ENCODE peak calls at places on chromosomes 7 and 10, in nine cellular contexts. One of them, this sample, is unnamed.

GRCh38 chr7:151432658-151433521 is 7.1 kb downstream of the CRYGN start:
- DNase-seq in upper lobe of right lung: peak
- DNase-seq in RWPE1: no peak
- DNase-seq in BE2C: no peak
- DNase-seq in EL: no peak
- DNase-seq in H9: no peak
- DNase-seq in activated T-helper 1 cell treated with anti-CD3 and anti-CD28 coated beads, Interleukin-2, amount 50 U/mL, for 16 hours: peak
- DNase-seq in effector memory CD8-positive, alpha-beta T cell: peak
- DNase-seq in aorta: no peak
- DNase-seq in this sample: no peak

GRCh38 chr10:132326925-132327324 is 5.1 kb upstream of the LRRC27 start:
- DNase-seq in upper lobe of right lung: no peak
- DNase-seq in RWPE1: no peak
- DNase-seq in BE2C: no peak
- DNase-seq in EL: no peak
- DNase-seq in H9: no peak
- DNase-seq in activated T-helper 1 cell treated with anti-CD3 and anti-CD28 coated beads, Interleukin-2, amount 50 U/mL, for 16 hours: no peak
- DNase-seq in effector memory CD8-positive, alpha-beta T cell: no peak
- DNase-seq in aorta: no peak
- DNase-seq in this sample: no peak

GRCh38 chr7:88013981-88014380 is 79.9 kb downstream of the ADAM22 start:
- DNase-seq in upper lobe of right lung: no peak
- DNase-seq in RWPE1: no peak
- DNase-seq in BE2C: no peak
- DNase-seq in EL: no peak
- DNase-seq in H9: no peak
- DNase-seq in activated T-helper 1 cell treated with anti-CD3 and anti-CD28 coated beads, Interleukin-2, amount 50 U/mL, for 16 hours: no peak
- DNase-seq in effector memory CD8-positive, alpha-beta T cell: no peak
- DNase-seq in aorta: no peak
- DNase-seq in this sample: no peak

GRCh38 chr7:129514683-129515082 is 12.4 kb downstream of the SMKR1 start:
- DNase-seq in upper lobe of right lung: no peak
- DNase-seq in RWPE1: no peak
- DNase-seq in BE2C: no peak
- DNase-seq in EL: peak
- DNase-seq in H9: no peak
- DNase-seq in activated T-helper 1 cell treated with anti-CD3 and anti-CD28 coated beads, Interleukin-2, amount 50 U/mL, for 16 hours: no peak
- DNase-seq in effector memory CD8-positive, alpha-beta T cell: no peak
- DNase-seq in aorta: no peak
- DNase-seq in this sample: peak

GRCh38 chr10:10587744-10588393 is 429.8 kb upstream of the CELF2 start:
- DNase-seq in upper lobe of right lung: no peak
- DNase-seq in RWPE1: no peak
- DNase-seq in BE2C: no peak
- DNase-seq in EL: no peak
- DNase-seq in H9: no peak
- DNase-seq in activated T-helper 1 cell treated with anti-CD3 and anti-CD28 coated beads, Interleukin-2, amount 50 U/mL, for 16 hours: no peak
- DNase-seq in effector memory CD8-positive, alpha-beta T cell: no peak
- DNase-seq in aorta: no peak
- DNase-seq in this sample: no peak

GRCh38 chr7:112254709-112255387 is 48.4 kb downstream of the ZNF277 start:
- DNase-seq in upper lobe of right lung: no peak
- DNase-seq in RWPE1: no peak
- DNase-seq in BE2C: no peak
- DNase-seq in EL: no peak
- DNase-seq in H9: no peak
- DNase-seq in activated T-helper 1 cell treated with anti-CD3 and anti-CD28 coated beads, Interleukin-2, amount 50 U/mL, for 16 hours: no peak
- DNase-seq in effector memory CD8-positive, alpha-beta T cell: no peak
- DNase-seq in aorta: no peak
- DNase-seq in this sample: no peak

GRCh38 chr10:71999360-72000072 is 35.3 kb downstream of the CHST3 start:
- DNase-seq in upper lobe of right lung: no peak
- DNase-seq in RWPE1: no peak
- DNase-seq in BE2C: peak
- DNase-seq in EL: peak
- DNase-seq in H9: no peak
- DNase-seq in activated T-helper 1 cell treated with anti-CD3 and anti-CD28 coated beads, Interleukin-2, amount 50 U/mL, for 16 hours: no peak
- DNase-seq in effector memory CD8-positive, alpha-beta T cell: no peak
- DNase-seq in aorta: peak
- DNase-seq in this sample: peak

GRCh38 chr10:80454526-80455460 is 683 bp downstream of the TSPAN14 start:
- DNase-seq in upper lobe of right lung: peak
- DNase-seq in RWPE1: no peak
- DNase-seq in BE2C: peak
- DNase-seq in EL: no peak
- DNase-seq in H9: peak
- DNase-seq in activated T-helper 1 cell treated with anti-CD3 and anti-CD28 coated beads, Interleukin-2, amount 50 U/mL, for 16 hours: no peak
- DNase-seq in effector memory CD8-positive, alpha-beta T cell: no peak
- DNase-seq in aorta: peak
- DNase-seq in this sample: peak

GRCh38 chr7:100825215-100825671 is 2.1 kb downstream of the EPHB4 start:
- DNase-seq in upper lobe of right lung: no peak
- DNase-seq in RWPE1: peak
- DNase-seq in BE2C: no peak
- DNase-seq in EL: no peak
- DNase-seq in H9: no peak
- DNase-seq in activated T-helper 1 cell treated with anti-CD3 and anti-CD28 coated beads, Interleukin-2, amount 50 U/mL, for 16 hours: no peak
- DNase-seq in effector memory CD8-positive, alpha-beta T cell: no peak
- DNase-seq in aorta: no peak
- DNase-seq in this sample: no peak

GRCh38 chr7:24905996-24906770 is 73.8 kb downstream of the OSBPL3 start:
- DNase-seq in upper lobe of right lung: no peak
- DNase-seq in RWPE1: peak
- DNase-seq in BE2C: no peak
- DNase-seq in EL: peak
- DNase-seq in H9: no peak
- DNase-seq in activated T-helper 1 cell treated with anti-CD3 and anti-CD28 coated beads, Interleukin-2, amount 50 U/mL, for 16 hours: no peak
- DNase-seq in effector memory CD8-positive, alpha-beta T cell: no peak
- DNase-seq in aorta: no peak
- DNase-seq in this sample: no peak

GRCh38 chr7:78490526-78490925 is 692.0 kb downstream of the PHTF2 start:
- DNase-seq in upper lobe of right lung: no peak
- DNase-seq in RWPE1: no peak
- DNase-seq in BE2C: no peak
- DNase-seq in EL: no peak
- DNase-seq in H9: no peak
- DNase-seq in activated T-helper 1 cell treated with anti-CD3 and anti-CD28 coated beads, Interleukin-2, amount 50 U/mL, for 16 hours: no peak
- DNase-seq in effector memory CD8-positive, alpha-beta T cell: no peak
- DNase-seq in aorta: no peak
- DNase-seq in this sample: no peak

GRCh38 chr7:127887631-127888030 is 143.6 kb downstream of the LRRC4 start:
- DNase-seq in upper lobe of right lung: no peak
- DNase-seq in RWPE1: no peak
- DNase-seq in BE2C: no peak
- DNase-seq in EL: no peak
- DNase-seq in H9: no peak
- DNase-seq in activated T-helper 1 cell treated with anti-CD3 and anti-CD28 coated beads, Interleukin-2, amount 50 U/mL, for 16 hours: no peak
- DNase-seq in effector memory CD8-positive, alpha-beta T cell: no peak
- DNase-seq in aorta: no peak
- DNase-seq in this sample: no peak

GRCh38 chr7:17696422-17696821 is 243.9 kb downstream of the SNX13 start:
- DNase-seq in upper lobe of right lung: no peak
- DNase-seq in RWPE1: peak
- DNase-seq in BE2C: peak
- DNase-seq in EL: peak
- DNase-seq in H9: no peak
- DNase-seq in activated T-helper 1 cell treated with anti-CD3 and anti-CD28 coated beads, Interleukin-2, amount 50 U/mL, for 16 hours: no peak
- DNase-seq in effector memory CD8-positive, alpha-beta T cell: no peak
- DNase-seq in aorta: peak
- DNase-seq in this sample: peak

GRCh38 chr7:4017081-4017480 is 665.0 kb upstream of the FOXK1 start:
- DNase-seq in upper lobe of right lung: no peak
- DNase-seq in RWPE1: no peak
- DNase-seq in BE2C: no peak
- DNase-seq in EL: no peak
- DNase-seq in H9: no peak
- DNase-seq in activated T-helper 1 cell treated with anti-CD3 and anti-CD28 coated beads, Interleukin-2, amount 50 U/mL, for 16 hours: no peak
- DNase-seq in effector memory CD8-positive, alpha-beta T cell: no peak
- DNase-seq in aorta: no peak
- DNase-seq in this sample: no peak

GRCh38 chr7:110877086-110877485 is 213.8 kb upstream of the LRRN3 start:
- DNase-seq in upper lobe of right lung: no peak
- DNase-seq in RWPE1: no peak
- DNase-seq in BE2C: no peak
- DNase-seq in EL: no peak
- DNase-seq in H9: no peak
- DNase-seq in activated T-helper 1 cell treated with anti-CD3 and anti-CD28 coated beads, Interleukin-2, amount 50 U/mL, for 16 hours: no peak
- DNase-seq in effector memory CD8-positive, alpha-beta T cell: no peak
- DNase-seq in aorta: no peak
- DNase-seq in this sample: peak

GRCh38 chr10:76491216-76491615 is 1059.8 kb downstream of the LRMDA start:
- DNase-seq in upper lobe of right lung: no peak
- DNase-seq in RWPE1: no peak
- DNase-seq in BE2C: no peak
- DNase-seq in EL: no peak
- DNase-seq in H9: no peak
- DNase-seq in activated T-helper 1 cell treated with anti-CD3 and anti-CD28 coated beads, Interleukin-2, amount 50 U/mL, for 16 hours: no peak
- DNase-seq in effector memory CD8-positive, alpha-beta T cell: no peak
- DNase-seq in aorta: no peak
- DNase-seq in this sample: peak

GRCh38 chr10:101044117-101044516 is 13.1 kb downstream of the SFXN3 start:
- DNase-seq in upper lobe of right lung: no peak
- DNase-seq in RWPE1: no peak
- DNase-seq in BE2C: no peak
- DNase-seq in EL: no peak
- DNase-seq in H9: no peak
- DNase-seq in activated T-helper 1 cell treated with anti-CD3 and anti-CD28 coated beads, Interleukin-2, amount 50 U/mL, for 16 hours: no peak
- DNase-seq in effector memory CD8-positive, alpha-beta T cell: no peak
- DNase-seq in aorta: no peak
- DNase-seq in this sample: no peak

GRCh38 chr7:88344956-88345832 is 38.5 kb upstream of the STEAP4 start:
- DNase-seq in upper lobe of right lung: peak
- DNase-seq in RWPE1: peak
- DNase-seq in BE2C: peak
- DNase-seq in EL: peak
- DNase-seq in H9: peak
- DNase-seq in activated T-helper 1 cell treated with anti-CD3 and anti-CD28 coated beads, Interleukin-2, amount 50 U/mL, for 16 hours: no peak
- DNase-seq in effector memory CD8-positive, alpha-beta T cell: no peak
- DNase-seq in aorta: peak
- DNase-seq in this sample: no peak

GRCh38 chr10:11358046-11358445 is 253.4 kb downstream of the USP6NL start:
- DNase-seq in upper lobe of right lung: no peak
- DNase-seq in RWPE1: no peak
- DNase-seq in BE2C: no peak
- DNase-seq in EL: no peak
- DNase-seq in H9: no peak
- DNase-seq in activated T-helper 1 cell treated with anti-CD3 and anti-CD28 coated beads, Interleukin-2, amount 50 U/mL, for 16 hours: no peak
- DNase-seq in effector memory CD8-positive, alpha-beta T cell: no peak
- DNase-seq in aorta: no peak
- DNase-seq in this sample: no peak